ENCODE peak calls at places on chromosomes 13 and 19, in eight cellular contexts. M is CD8-positive, alpha-beta T cell; B is naive thymus-derived CD8-positive, alpha-beta T cell; P is central memory CD8-positive, alpha-beta T cell; D is stimulated activated naive CD8-positive, alpha-beta T cell treated with anti-CD3 and anti-CD28 coated beads, Interleukin-15, Interleukin-2, amounts not matched to agents 100 U/mL and 50 U/mL, for 24 hours; W is esophagus mucosa; U is activated CD8-positive, alpha-beta T cell treated with anti-CD3 and anti-CD28 coated beads, Interleukin-2, amount 10 ng/mL, durations not matched to agents 7 days and 5 days; Y is gastroesophageal sphincter. N is an unnamed sample.

GRCh38 chr13:48220592-48221300 is 12.3 kb upstream of the ITM2B start:
- ATAC-seq in M (peak), B (peak), P (peak), D (peak), W (peak), U (peak), Y (no peak), N (no peak)

GRCh38 chr19:46147791-46148288 is at the start of gene IGFL2:
- ATAC-seq in M (no peak), B (no peak), P (no peak), D (peak), W (peak), U (no peak), Y (no peak), N (no peak)

GRCh38 chr19:2962018-2962670 is 15.2 kb upstream of the TLE6 start:
- ATAC-seq in M (peak), B (peak), P (peak), D (no peak), W (peak), U (peak), Y (peak), N (peak)

GRCh38 chr19:11633223-11633622 is 35.9 kb downstream of the ZNF627 start:
- ATAC-seq in M (no peak), B (no peak), P (no peak), D (no peak), W (no peak), U (no peak), Y (no peak), N (no peak)

GRCh38 chr19:16385821-16386220 is 61.2 kb downstream of the KLF2 start:
- ATAC-seq in M (no peak), B (no peak), P (no peak), D (no peak), W (no peak), U (no peak), Y (no peak), N (no peak)

GRCh38 chr19:19508217-19508616 is 7.1 kb downstream of the TSSK6 start:
- ATAC-seq in M (no peak), B (no peak), P (no peak), D (no peak), W (peak), U (no peak), Y (no peak), N (no peak)

GRCh38 chr13:50323440-50324070 is 308.3 kb downstream of the KCNRG start:
- ATAC-seq in M (no peak), B (no peak), P (no peak), D (peak), W (no peak), U (no peak), Y (no peak), N (no peak)

GRCh38 chr13:45258339-45258685 is 57.5 kb upstream of the KCTD4 start:
- ATAC-seq in M (no peak), B (no peak), P (no peak), D (no peak), W (no peak), U (no peak), Y (no peak), N (no peak)

GRCh38 chr13:110314516-110315245 is 7.6 kb downstream of the COL4A2 start:
- ATAC-seq in M (no peak), B (no peak), P (no peak), D (no peak), W (no peak), U (no peak), Y (no peak), N (no peak)

GRCh38 chr13:19957320-19958118 is 1.0 kb upstream of the ZMYM2 start:
- ATAC-seq in M (peak), B (peak), P (peak), D (peak), W (peak), U (peak), Y (no peak), N (peak)

GRCh38 chr13:91609353-91609752 is 210.9 kb downstream of the GPC5 start:
- ATAC-seq in M (no peak), B (no peak), P (no peak), D (no peak), W (no peak), U (no peak), Y (no peak), N (peak)

GRCh38 chr13:28657784-28658538 is 969 bp upstream of the POMP start:
- ATAC-seq in M (no peak), B (no peak), P (no peak), D (no peak), W (no peak), U (no peak), Y (no peak), N (peak)

GRCh38 chr13:31605076-31605858 is 134.1 kb upstream of the RXFP2 start:
- ATAC-seq in M (no peak), B (no peak), P (no peak), D (no peak), W (no peak), U (no peak), Y (no peak), N (no peak)

GRCh38 chr19:29062486-29063435 is 150.2 kb downstream of the UQCRFS1 start:
- ATAC-seq in M (no peak), B (no peak), P (no peak), D (no peak), W (no peak), U (no peak), Y (no peak), N (no peak)

GRCh38 chr19:37505958-37506386 is 767 bp upstream of the ZNF793 start:
- ATAC-seq in M (no peak), B (peak), P (no peak), D (no peak), W (peak), U (peak), Y (peak), N (peak)

GRCh38 chr19:13209797-13210775 is 59.9 kb downstream of the IER2 start:
- ATAC-seq in M (no peak), B (no peak), P (no peak), D (no peak), W (no peak), U (no peak), Y (no peak), N (no peak)

GRCh38 chr13:110576070-110576394 is 14.5 kb upstream of the RAB20 start:
- ATAC-seq in M (no peak), B (no peak), P (no peak), D (no peak), W (no peak), U (no peak), Y (no peak), N (no peak)

GRCh38 chr19:9885077-9885552 is 50.0 kb downstream of the PIN1 start:
- ATAC-seq in M (no peak), B (no peak), P (no peak), D (no peak), W (no peak), U (no peak), Y (peak), N (peak)

GRCh38 chr13:52738719-52739467 is 727 bp downstream of the CNMD start:
- ATAC-seq in M (peak), B (peak), P (no peak), D (peak), W (no peak), U (peak), Y (no peak), N (no peak)

GRCh38 chr13:41008349-41008980 is 10.7 kb downstream of the ELF1 start:
- ATAC-seq in M (peak), B (peak), P (no peak), D (peak), W (peak), U (peak), Y (no peak), N (no peak)

GRCh38 chr19:4744451-4745170 is 21.0 kb upstream of the DPP9 start:
- ATAC-seq in M (no peak), B (no peak), P (no peak), D (peak), W (peak), U (no peak), Y (peak), N (peak)

GRCh38 chr19:13382633-13382938 is 123.7 kb downstream of the CACNA1A start:
- ATAC-seq in M (no peak), B (no peak), P (no peak), D (no peak), W (no peak), U (no peak), Y (no peak), N (no peak)

N was measured in SK-N-SH treated with all-trans-retinoic acid at 6 μM for 48 hours.